ENCODE peak calls at places on chromosomes 5 and 9, in six cellular contexts. W, H, V, I, U and O are unnamed samples.

GRCh38 chr5:35360671-35361070 is 130.4 kb upstream of the PRLR start:
- DNase-seq in W (no peak), H (no peak), V (no peak), I (no peak), U (no peak), O (no peak)

GRCh38 chr5:88394531-88395185 is 126.0 kb upstream of the TMEM161B start:
- DNase-seq in W (no peak), H (no peak), V (no peak), I (no peak), U (no peak), O (no peak)

GRCh38 chr9:121868611-121869010 is 217.2 kb downstream of the DAB2IP start:
- DNase-seq in W (no peak), H (peak), V (no peak), I (no peak), U (no peak), O (no peak)

GRCh38 chr5:68215888-68216736 is 556 bp downstream of the PIK3R1 start:
- DNase-seq in W (peak), H (peak), V (no peak), I (no peak), U (no peak), O (peak)

GRCh38 chr9:15246688-15247087 is 60.3 kb downstream of the TTC39B start:
- DNase-seq in W (no peak), H (peak), V (no peak), I (no peak), U (no peak), O (peak)

GRCh38 chr5:149466457-149466972 is 84.7 kb downstream of the CSNK1A1 start:
- DNase-seq in W (peak), H (peak), V (no peak), I (no peak), U (peak), O (peak)

GRCh38 chr9:94638335-94639044 is 828 bp downstream of the FBP1 start:
- DNase-seq in W (no peak), H (no peak), V (no peak), I (no peak), U (no peak), O (no peak)

GRCh38 chr5:87524217-87524616 is 111.5 kb upstream of the CCNH start:
- DNase-seq in W (no peak), H (no peak), V (no peak), I (no peak), U (no peak), O (no peak)

GRCh38 chr5:71836084-71836483 is 117.0 kb downstream of the CARTPT start:
- DNase-seq in W (peak), H (peak), V (no peak), I (no peak), U (peak), O (no peak)

GRCh38 chr9:35813434-35814105 is 1.3 kb downstream of the HINT2 start:
- DNase-seq in W (peak), H (peak), V (no peak), I (no peak), U (peak), O (peak)

GRCh38 chr9:114140850-114141249 is 14.5 kb upstream of the COL27A1 start:
- DNase-seq in W (no peak), H (no peak), V (no peak), I (no peak), U (no peak), O (no peak)

GRCh38 chr5:120231563-120231962 is 232.5 kb upstream of the PRR16 start:
- DNase-seq in W (no peak), H (no peak), V (no peak), I (no peak), U (no peak), O (no peak)

GRCh38 chr9:94656190-94656589 is 16.9 kb upstream of the FBP1 start:
- DNase-seq in W (no peak), H (no peak), V (no peak), I (peak), U (peak), O (no peak)

GRCh38 chr5:172713113-172713808 is 57.7 kb downstream of the DUSP1 start:
- DNase-seq in W (peak), H (no peak), V (no peak), I (no peak), U (peak), O (no peak)

GRCh38 chr5:134133213-134133994 is 18.9 kb downstream of the TCF7 start:
- DNase-seq in W (no peak), H (no peak), V (no peak), I (no peak), U (no peak), O (no peak)

GRCh38 chr5:10555134-10555733 is 8.6 kb upstream of the ANKRD33B start:
- DNase-seq in W (peak), H (peak), V (peak), I (no peak), U (peak), O (peak)

GRCh38 chr5:91212336-91213092 is 170.6 kb downstream of the ARRDC3 start:
- DNase-seq in W (peak), H (peak), V (peak), I (no peak), U (peak), O (no peak)

GRCh38 chr5:66284588-66285342 is 140.7 kb downstream of the SREK1 start:
- DNase-seq in W (no peak), H (no peak), V (no peak), I (no peak), U (no peak), O (no peak)

GRCh38 chr9:82668724-82669324 is 394.1 kb downstream of the RASEF start:
- DNase-seq in W (no peak), H (no peak), V (no peak), I (no peak), U (no peak), O (no peak)
- H3K4me3 ChIP-seq in W (no peak), H (no peak), V (no peak), I (no peak), U (no peak), O (no peak)

GRCh38 chr9:124389146-124389939 is 25.9 kb downstream of the PSMB7 start:
- DNase-seq in W (no peak), H (no peak), V (no peak), I (no peak), U (no peak), O (no peak)
- TF ChIP-seq CTCF in W (no peak), H (no peak), V (no peak), I (no peak), U (no peak), O (no peak)

DNA sequence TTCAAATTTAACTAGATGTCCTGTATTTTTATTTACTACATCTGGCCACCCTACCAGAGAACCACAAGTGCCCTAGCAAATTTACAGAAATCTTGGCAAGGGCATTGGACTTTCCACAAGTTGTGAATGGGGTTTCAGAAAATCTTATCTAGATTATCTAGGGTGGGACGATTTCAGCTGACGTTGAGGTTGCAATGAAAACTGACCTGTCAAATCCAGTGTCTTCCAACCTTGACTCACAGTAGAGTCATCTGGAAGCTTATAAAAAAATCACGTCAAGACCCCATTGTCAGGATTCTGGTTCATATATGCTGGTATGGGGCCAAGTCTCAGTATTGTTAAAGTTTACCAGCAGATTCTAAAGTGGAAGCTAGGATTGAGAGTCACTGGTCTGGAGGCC is 109.6 kb upstream of the ACTBL2 start:
- DNase-seq in W (no peak), H (peak), V (no peak), I (no peak), U (peak), O (no peak)
- H3K4me3 ChIP-seq in W (no peak), H (no peak), V (no peak), I (no peak), U (no peak), O (no peak)

DNA sequence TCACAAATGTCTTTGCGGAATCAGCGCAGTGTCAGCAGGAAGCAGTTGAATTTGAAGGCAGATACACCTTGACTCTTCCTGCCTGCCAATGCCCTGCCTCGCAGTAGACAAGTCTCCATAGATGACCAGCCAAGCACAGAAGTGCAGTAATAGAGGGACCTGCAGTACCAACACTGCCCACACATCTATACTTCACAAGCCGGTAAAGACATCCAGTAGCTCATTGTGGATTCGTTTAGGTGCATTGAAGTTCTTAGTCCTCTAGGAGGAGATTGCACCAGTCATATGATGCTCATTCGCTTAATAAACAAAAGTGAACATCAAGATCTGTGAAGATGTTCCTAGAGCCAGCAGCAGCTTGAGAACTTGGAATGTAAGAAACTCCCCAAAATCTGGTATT is 7.1 kb upstream of the IFNA2 start:
- DNase-seq in W (peak), H (no peak), V (no peak), I (no peak), U (peak), O (peak)
- TF ChIP-seq CTCF in W (no peak), H (no peak), V (peak), I (no peak), U (peak), O (peak)